ENCODE peak calls at places on chromosome 7, in ten cellular contexts. C, O, W, D, V, X, T, Q, L and F are unnamed samples.

GRCh38 chr7:28433039-28433438 is 20.7 kb downstream of the CREB5 start:
- DNase-seq in C (no peak), O (no peak), W (no peak), D (no peak), V (no peak), X (no peak), T (no peak), Q (no peak), L (no peak), F (no peak)

GRCh38 chr7:132450706-132451105 is 125.6 kb downstream of the PLXNA4 start:
- DNase-seq in C (no peak), O (no peak), W (no peak), D (no peak), V (no peak), X (no peak), T (no peak), Q (no peak), L (no peak), F (no peak)

GRCh38 chr7:27897001-27897400 is 157.0 kb downstream of the TAX1BP1 start:
- DNase-seq in C (no peak), O (peak; percentile 17), W (no peak), D (no peak), V (no peak), X (no peak), T (no peak), Q (no peak), L (no peak), F (no peak)

GRCh38 chr7:112416127-112416526 is 34.1 kb upstream of the IFRD1 start:
- DNase-seq in C (no peak), O (peak; percentile 35), W (no peak), D (no peak), V (no peak), X (no peak), T (no peak), Q (no peak), L (no peak), F (no peak)

GRCh38 chr7:4769753-4770152 is 5.7 kb upstream of the AP5Z1 start:
- DNase-seq in C (no peak), O (peak; percentile 29), W (no peak), D (no peak), V (no peak), X (no peak), T (no peak), Q (no peak), L (no peak), F (no peak)

GRCh38 chr7:91041901-91042457 is 222.3 kb upstream of the FZD1 start:
- DNase-seq in C (no peak), O (peak; percentile 16), W (no peak), D (no peak), V (no peak), X (no peak), T (no peak), Q (no peak), L (no peak), F (no peak)

GRCh38 chr7:100483728-100484635 is at the start of gene NYAP1:
- DNase-seq in C (no peak), O (no peak), W (no peak), D (no peak), V (no peak), X (no peak), T (peak; percentile 53), Q (peak; percentile 97), L (peak; percentile 83), F (peak; percentile 49)

GRCh38 chr7:92798517-92799249 is 37.7 kb downstream of the CDK6 start:
- DNase-seq in C (no peak), O (peak; percentile 7), W (no peak), D (no peak), V (no peak), X (no peak), T (no peak), Q (no peak), L (peak; percentile 29), F (no peak)

GRCh38 chr7:31065021-31065593 is 13.0 kb downstream of the ADCYAP1R1 start:
- DNase-seq in C (no peak), O (no peak), W (no peak), D (no peak), V (no peak), X (peak; percentile 38), T (no peak), Q (no peak), L (peak; percentile 9), F (no peak)

GRCh38 chr7:155833651-155834050 is 21.4 kb upstream of the SHH start:
- DNase-seq in C (no peak), O (no peak), W (no peak), D (no peak), V (no peak), X (peak; percentile 54), T (no peak), Q (no peak), L (no peak), F (no peak)

GRCh38 chr7:18445483-18445882 is 50.1 kb upstream of the HDAC9 start:
- DNase-seq in C (no peak), O (no peak), W (no peak), D (no peak), V (no peak), X (no peak), T (no peak), Q (peak; percentile 37), L (no peak), F (peak; percentile 73)

GRCh38 chr7:45881280-45881758 is 7.0 kb upstream of the IGFBP1 start:
- DNase-seq in C (no peak), O (no peak), W (no peak), D (no peak), V (no peak), X (no peak), T (no peak), Q (no peak), L (no peak), F (no peak)
- H3K4me1 ChIP-seq in C (no peaks in the 10 kb centered on the region), O (peaks cover 22% of the 10 kb centered on the region), W (no peaks in the 10 kb centered on the region), D (no peaks in the 10 kb centered on the region), V (no peaks in the 10 kb centered on the region), X (no peaks in the 10 kb centered on the region), T (no peaks in the 10 kb centered on the region), Q (no peaks in the 10 kb centered on the region), L (no peaks in the 10 kb centered on the region), F (no peaks in the 10 kb centered on the region)

DNA sequence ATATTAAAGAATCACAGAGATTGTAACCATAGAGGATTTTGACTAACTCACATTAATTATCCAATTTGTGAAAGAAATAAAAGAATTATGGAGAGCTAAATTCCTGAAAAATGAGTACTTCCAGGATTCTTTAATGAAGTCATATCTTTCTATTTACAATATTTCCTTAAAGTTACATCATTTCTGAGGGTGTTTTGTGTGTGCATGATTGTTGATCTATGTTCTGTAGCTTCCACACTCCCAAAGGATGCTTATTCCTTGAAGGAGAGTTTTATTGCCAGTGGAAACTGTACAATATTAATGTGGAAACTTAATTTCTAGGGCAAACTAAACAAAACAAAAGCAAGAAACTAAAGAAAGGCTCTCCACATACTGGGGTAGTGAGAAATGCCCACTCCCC is 299.6 kb downstream of the MDFIC start:
- DNase-seq in C (no peak), O (no peak), W (no peak), D (no peak), V (no peak), X (no peak), T (no peak), Q (no peak), L (no peak), F (no peak)
- H3K27me3 ChIP-seq in C (no peaks in the 10 kb centered on the region), O (no peaks in the 10 kb centered on the region), W (no peaks in the 10 kb centered on the region), D (no peaks in the 10 kb centered on the region), V (no peaks in the 10 kb centered on the region), X (no peaks in the 10 kb centered on the region), T (no peaks in the 10 kb centered on the region), Q (no peaks in the 10 kb centered on the region), L (no peaks in the 10 kb centered on the region), F (no peaks in the 10 kb centered on the region)

GRCh38 chr7:142799483-142799882 is 28.7 kb downstream of the PRSS2 start:
- DNase-seq in C (no peak), O (no peak), W (no peak), D (no peak), V (no peak), X (no peak), T (no peak), Q (no peak), L (no peak), F (no peak)

GRCh38 chr7:142800699-142801260 is 30.0 kb downstream of the PRSS2 start:
- DNase-seq in C (no peak), O (no peak), W (no peak), D (no peak), V (no peak), X (no peak), T (no peak), Q (no peak), L (no peak), F (no peak)

GRCh38 chr7:142801601-142802295 is 31.0 kb downstream of the PRSS2 start:
- DNase-seq in C (no peak), O (no peak), W (no peak), D (no peak), V (no peak), X (no peak), T (no peak), Q (no peak), L (no peak), F (no peak)

GRCh38 chr7:142798451-142799438 is 28.0 kb downstream of the PRSS2 start:
- DNase-seq in C (no peak), O (no peak), W (no peak), D (peak; percentile 3), V (no peak), X (no peak), T (no peak), Q (no peak), L (no peak), F (no peak)

GRCh38 chr7:142800103-142800502 is 29.3 kb downstream of the PRSS2 start:
- DNase-seq in C (no peak), O (no peak), W (no peak), D (no peak), V (no peak), X (no peak), T (no peak), Q (no peak), L (no peak), F (no peak)
- H3K4me1 ChIP-seq in C (peaks cover 22% of the 10 kb centered on the region), O (peaks cover 28% of the 10 kb centered on the region), W (peaks cover 5% of the 10 kb centered on the region), D (peaks cover 7% of the 10 kb centered on the region), V (peaks cover 20% of the 10 kb centered on the region), X (peaks cover 6% of the 10 kb centered on the region), T (peaks cover 65% of the 10 kb centered on the region), Q (no peaks in the 10 kb centered on the region), L (peaks cover 11% of the 10 kb centered on the region), F (no peaks in the 10 kb centered on the region)

GRCh38 chr7:1666779-1667565 is 3.1 kb upstream of the ELFN1 start:
- DNase-seq in C (no peak), O (no peak), W (peak; percentile 27), D (no peak), V (no peak), X (peak; percentile 68), T (no peak), Q (peak; percentile 86), L (no peak), F (no peak)

GRCh38 chr7:1669486-1669951 is 558 bp upstream of the ELFN1 start:
- DNase-seq in C (no peak), O (no peak), W (no peak), D (no peak), V (no peak), X (peak; percentile 40), T (no peak), Q (peak; percentile 72), L (no peak), F (peak; percentile 49)

GRCh38 chr7:1667566-1668485 is 2.3 kb upstream of the ELFN1 start:
- DNase-seq in C (no peak), O (no peak), W (peak; percentile 9), D (no peak), V (no peak), X (peak; percentile 58), T (no peak), Q (peak; percentile 87), L (no peak), F (no peak)

GRCh38 chr7:1668932-1669485 is 1.1 kb upstream of the ELFN1 start:
- DNase-seq in C (no peak), O (peak; percentile 36), W (peak; percentile 10), D (no peak), V (no peak), X (peak; percentile 60), T (no peak), Q (peak; percentile 58), L (peak; percentile 45), F (no peak)

GRCh38 chr7:1668486-1668931 is 1.6 kb upstream of the ELFN1 start:
- DNase-seq in C (no peak), O (no peak), W (peak; percentile 13), D (no peak), V (no peak), X (peak; percentile 66), T (no peak), Q (peak; percentile 58), L (no peak), F (no peak)
- H3K27me3 ChIP-seq in C (peaks cover 32% of the 10 kb centered on the region), O (peaks cover 15% of the 10 kb centered on the region), W (peaks cover 96% of the 10 kb centered on the region), D (peaks cover 95% of the 10 kb centered on the region), V (peaks cover 42% of the 10 kb centered on the region), X (peaks cover 85% of the 10 kb centered on the region), T (peaks cover 52% of the 10 kb centered on the region), Q (peaks cover 66% of the 10 kb centered on the region), L (peaks cover 34% of the 10 kb centered on the region), F (peaks cover 26% of the 10 kb centered on the region)